ENCODE peak calls at places on chromosome 18, in four cellular contexts. A is OCI-LY7; Q is Peyer's patch; O is CD8-positive, alpha-beta memory T cell. B is an unnamed sample.

GRCh38 chr18:71707985-71708500 is 836.1 kb downstream of the CBLN2 start:
- DNase-seq in O (no peak), Q (no peak), A (no peak), B (no peak)

GRCh38 chr18:46035701-46036680 is 36.1 kb downstream of the PSTPIP2 start:
- DNase-seq in Q (no peak), O (no peak), A (no peak), B (no peak)

GRCh38 chr18:65754121-65754520 is 3.3 kb downstream of the CDH7 start:
- DNase-seq in O (no peak), A (no peak), Q (no peak), B (no peak)

GRCh38 chr18:24185805-24186204 is 46.9 kb downstream of the CABYR start:
- DNase-seq in A (no peak), Q (no peak), O (no peak), B (no peak)

GRCh38 chr18:34261865-34262780 is 37.4 kb upstream of the NOL4 start:
- DNase-seq in O (no peak), Q (no peak), A (no peak), B (no peak)

GRCh38 chr18:74375999-74376398 is 60.4 kb downstream of the C18orf63 start:
- DNase-seq in O (no peak), Q (peak; percentile 46), A (no peak), B (no peak)

GRCh38 chr18:26487437-26487836 is 60.9 kb downstream of the KCTD1 start:
- DNase-seq in A (no peak), O (no peak), Q (no peak), B (no peak)

GRCh38 chr18:45068563-45069191 is 388.0 kb downstream of the SETBP1 start:
- DNase-seq in Q (no peak), A (no peak), O (no peak), B (no peak)

GRCh38 chr18:78975282-78975681 is 4.3 kb upstream of the SALL3 start:
- DNase-seq in A (no peak), Q (no peak), O (no peak), B (no peak)

GRCh38 chr18:7568426-7568825 is 1.3 kb downstream of the PTPRM start:
- DNase-seq in O (no peak), Q (no peak), A (no peak), B (no peak)

GRCh38 chr18:12279781-12280531 is 25.8 kb downstream of the CIDEA start:
- DNase-seq in Q (no peak), A (no peak), O (no peak), B (no peak)

GRCh38 chr18:39753178-39753577 is 2187.6 kb upstream of the CELF4 start:
- DNase-seq in Q (no peak), A (no peak), O (no peak), B (no peak)

GRCh38 chr18:44743626-44744025 is 62.9 kb downstream of the SETBP1 start:
- DNase-seq in O (no peak), Q (no peak), A (no peak), B (no peak)

GRCh38 chr18:57915241-57915640 is 112.1 kb upstream of the ATP8B1 start:
- DNase-seq in Q (no peak), A (no peak), O (no peak), B (no peak)

GRCh38 chr18:78771496-78772368 is 207.9 kb upstream of the SALL3 start:
- DNase-seq in O (no peak), Q (peak; percentile 34), A (no peak), B (no peak)

GRCh38 chr18:3605562-3606443 is 155.8 kb downstream of the TGIF1 start:
- DNase-seq in Q (peak; percentile 67), O (peak; percentile 57), A (no peak), B (peak; percentile 65)
- H3K4me3 ChIP-seq in Q (peak overlapping the region; percentile 21), O (peak overlapping the region; percentile 57), A (peak overlapping the region; percentile 60), B (peak overlapping the region; percentile 44)

GRCh38 chr18:31450409-31450808 is 2.9 kb downstream of the DSG3 start:
- DNase-seq in O (no peak), A (no peak), Q (no peak), B (no peak)

GRCh38 chr18:31445908-31446307 is 1.6 kb upstream of the DSG3 start:
- DNase-seq in Q (no peak), O (no peak), A (no peak), B (no peak)

GRCh38 chr18:31444142-31444541 is 3.4 kb upstream of the DSG3 start:
- DNase-seq in Q (no peak), A (no peak), O (no peak), B (no peak)

GRCh38 chr18:31446854-31447253 is 687 bp upstream of the DSG3 start:
- DNase-seq in Q (no peak), O (no peak), A (no peak), B (no peak)

GRCh38 chr18:31447530-31448191 is at the start of gene DSG3:
- DNase-seq in A (no peak), O (no peak), Q (peak; percentile 62), B (no peak)
- H3K4me3 ChIP-seq in A (no peak within 1 kb of the TSS), O (no peak within 1 kb of the TSS), Q (no peak within 1 kb of the TSS), B (no peak within 1 kb of the TSS)

GRCh38 chr18:69400976-69401474 is 337 bp downstream of the DOK6 start:
- DNase-seq in A (no peak), O (no peak), Q (no peak), B (no peak)
- H3K4me3 ChIP-seq in A (no peak overlapping the region), O (no peak overlapping the region), Q (peak overlapping the region; percentile 19), B (no peak overlapping the region)

DNA sequence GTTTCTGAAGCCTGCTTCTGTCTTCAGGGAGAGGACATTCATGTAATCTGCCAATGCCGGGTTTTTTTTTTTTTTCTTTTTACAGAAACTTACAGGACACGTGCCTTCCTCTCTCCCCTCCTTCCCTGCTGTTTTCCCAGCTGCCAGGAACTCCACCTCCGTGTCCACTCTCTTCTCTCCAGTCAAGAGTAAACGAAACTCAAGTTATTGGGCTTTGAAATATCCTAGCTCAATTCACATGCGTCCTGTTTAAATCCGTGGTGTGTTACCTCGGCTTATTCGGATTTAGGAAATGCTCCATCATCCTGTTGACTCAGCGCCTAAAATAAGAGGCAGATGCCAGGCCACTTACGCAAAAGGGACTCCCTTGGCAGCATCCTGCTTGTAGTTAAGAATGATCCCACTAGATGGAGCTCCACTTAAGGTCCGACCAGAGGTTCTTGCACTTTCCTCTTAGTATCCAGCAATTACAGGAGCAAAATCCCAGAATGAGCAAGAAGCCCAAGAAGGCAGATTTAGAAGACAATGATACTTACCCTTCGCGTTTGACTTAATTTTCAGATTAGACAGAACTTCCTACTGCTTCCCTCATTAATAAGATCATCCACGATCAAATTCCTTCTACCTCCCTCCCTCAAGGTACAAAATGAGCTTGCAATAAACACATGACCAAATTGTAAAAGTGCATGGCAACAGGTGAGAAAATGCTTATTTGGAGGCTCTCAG is 97.2 kb upstream of the ZCCHC2 start:
- DNase-seq in A (peak; percentile 58), O (peak; percentile 51), Q (peak; percentile 86), B (peak; percentile 74)
- H3K4me3 ChIP-seq in A (no peak overlapping the region), O (no peak overlapping the region), Q (no peak overlapping the region), B (no peak overlapping the region)

DNA sequence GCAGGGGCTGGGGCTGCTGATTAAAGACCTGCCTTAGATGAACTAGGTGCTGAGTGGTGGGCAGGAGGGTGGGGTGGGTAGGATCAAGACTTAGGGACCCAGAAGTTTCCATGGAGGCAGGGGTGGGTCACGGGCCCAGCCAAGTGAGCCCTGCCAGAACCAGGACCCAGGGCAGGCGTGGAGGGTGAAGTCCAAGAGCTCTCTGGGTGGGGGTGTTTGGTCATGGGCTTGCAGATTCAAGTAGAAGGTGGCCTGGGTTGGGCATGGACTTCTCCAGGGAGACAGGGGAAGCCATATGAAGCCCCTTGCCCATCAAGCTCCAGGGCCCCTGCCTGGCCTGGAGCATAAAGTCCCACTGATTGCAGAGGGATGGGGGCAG is 168.8 kb downstream of the SMAD7 start:
- DNase-seq in O (no peak), A (no peak), Q (peak; percentile 59), B (no peak)
- H3K4me3 ChIP-seq in O (no peak overlapping the region), A (no peak overlapping the region), Q (no peak overlapping the region), B (no peak overlapping the region)

GRCh38 chr18:63888473-63889190 is 1.1 kb downstream of the SERPINB2 start:
- DNase-seq in A (no peak), O (no peak), Q (no peak), B (no peak)

GRCh38 chr18:63890950-63891304 is 3.4 kb downstream of the SERPINB2 start:
- DNase-seq in Q (no peak), O (no peak), A (no peak), B (peak; percentile 56)

GRCh38 chr18:63889641-63890040 is 2.1 kb downstream of the SERPINB2 start:
- DNase-seq in O (no peak), Q (no peak), A (no peak), B (no peak)

GRCh38 chr18:63892544-63892943 is 5.0 kb downstream of the SERPINB2 start:
- DNase-seq in Q (no peak), O (no peak), A (no peak), B (no peak)

GRCh38 chr18:63890226-63890949 is 2.9 kb downstream of the SERPINB2 start:
- DNase-seq in A (no peak), Q (no peak), O (no peak), B (no peak)
- H3K4me3 ChIP-seq in A (no peak overlapping the region), Q (no peak overlapping the region), O (no peak overlapping the region), B (no peak overlapping the region)

GRCh38 chr18:8800041-8800441 is 94.7 kb downstream of the MTCL1 start:
- DNase-seq in A (no peak), O (no peak), Q (no peak), B (no peak)
- H3K4me3 ChIP-seq in A (no peak overlapping the region), O (no peak overlapping the region), Q (no peak overlapping the region), B (no peak overlapping the region)

GRCh38 chr18:31672628-31673027 is 11.8 kb downstream of the B4GALT6 start:
- DNase-seq in O (no peak), A (no peak), Q (no peak), B (no peak)
- H3K4me3 ChIP-seq in O (no peak overlapping the region), A (no peak overlapping the region), Q (no peak overlapping the region), B (no peak overlapping the region)

DNA sequence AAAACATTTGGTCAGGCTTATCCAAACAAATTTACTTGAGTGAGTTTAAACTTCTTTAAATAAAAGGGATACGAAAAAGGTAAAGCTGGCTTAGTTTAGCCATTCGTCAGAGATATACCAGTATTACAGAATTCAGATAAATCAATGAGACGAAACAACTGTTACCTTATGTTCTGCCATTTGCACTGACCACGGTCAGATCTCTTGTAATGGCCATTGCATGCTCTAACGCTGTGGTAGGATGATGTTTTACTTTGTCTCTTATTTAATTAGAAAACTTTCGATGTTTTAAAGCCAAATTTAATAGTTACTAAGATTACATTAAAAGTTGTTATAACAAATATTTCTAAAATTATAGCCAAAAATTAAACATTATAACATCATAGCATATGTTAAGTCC is 1.5 kb downstream of the C18orf54 start:
- DNase-seq in A (no peak), Q (no peak), O (no peak), B (no peak)
- H3K4me3 ChIP-seq in A (peak overlapping the region; percentile 88), Q (peak overlapping the region; percentile 54), O (no peak overlapping the region), B (no peak overlapping the region)

DNA sequence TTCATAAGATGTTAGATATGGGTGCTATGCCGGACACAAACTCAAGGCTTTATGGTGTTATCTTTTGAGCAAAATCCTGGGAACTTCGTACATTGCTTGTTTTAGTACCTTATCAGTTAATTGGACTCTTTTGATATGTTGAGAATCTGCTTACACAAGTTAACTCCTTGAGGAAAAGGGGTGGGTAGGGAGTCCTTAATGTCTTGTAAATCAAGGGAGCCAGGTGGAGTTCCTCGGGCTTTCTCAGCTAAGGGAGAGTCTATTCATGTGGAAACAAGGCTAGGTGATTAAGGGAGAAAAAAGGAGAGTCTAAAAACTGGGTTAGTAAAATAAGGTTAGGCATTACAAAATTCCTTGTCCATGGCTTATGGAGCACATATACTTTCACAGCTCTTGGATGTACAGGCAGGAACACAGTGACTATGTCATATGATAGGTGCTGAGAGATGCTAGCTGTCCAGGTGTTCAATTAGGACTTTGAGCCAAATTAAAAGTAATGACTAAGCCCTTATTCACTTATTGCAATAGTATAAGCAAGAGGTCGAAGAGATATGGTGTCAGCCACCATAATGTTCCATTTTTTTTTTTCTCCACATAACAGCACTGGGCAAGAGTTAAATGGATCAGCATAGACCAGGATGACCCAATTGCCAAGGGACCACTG is 59.5 kb upstream of the DYNAP start:
- DNase-seq in A (no peak), Q (no peak), O (no peak), B (no peak)
- H3K4me3 ChIP-seq in A (no peak overlapping the region), Q (no peak overlapping the region), O (no peak overlapping the region), B (no peak overlapping the region)

B was measured in Jurkat, Clone E6-1.